ENCODE peak calls at places on chromosomes 6 and 20, in seven cellular contexts. Q is endothelial cell; M is gastrocnemius medialis; A is T-cell; H is GM18507; N is heart left ventricle; S is stimulated activated CD8-positive, alpha-beta memory T cell treated with anti-CD3 and anti-CD28 coated beads, Interleukin-4, amount 100 ng/mL, for 24 hours. C is an unnamed sample.

GRCh38 chr20:32386091-32386490 is 28.0 kb downstream of the ASXL1 start:
- DNase-seq in Q (no peak), M (no peak), A (no peak), H (no peak), N (no peak), S (no peak), C (no peak)

GRCh38 chr6:99661870-99662269 is 55.2 kb downstream of the PRDM13 start:
- DNase-seq in Q (no peak), M (no peak), A (no peak), H (no peak), N (no peak), S (no peak), C (no peak)

GRCh38 chr20:40797425-40797824 is 108.4 kb upstream of the MAFB start:
- DNase-seq in Q (peak), M (no peak), A (no peak), H (no peak), N (no peak), S (no peak), C (no peak)

GRCh38 chr6:124881898-124882579 is 80.2 kb upstream of the RNF217 start:
- DNase-seq in Q (peak), M (no peak), A (no peak), H (no peak), N (no peak), S (no peak), C (no peak)

GRCh38 chr6:78810146-78810545 is 57.2 kb upstream of the IRAK1BP1 start:
- DNase-seq in Q (peak), M (no peak), A (no peak), H (no peak), N (no peak), S (no peak), C (no peak)

GRCh38 chr6:6824381-6824780 is 235.9 kb downstream of the LY86 start:
- DNase-seq in Q (no peak), M (no peak), A (no peak), H (no peak), N (no peak), S (no peak), C (no peak)

GRCh38 chr6:141956046-141956761 is 176.5 kb upstream of the GJE1 start:
- DNase-seq in Q (no peak), M (no peak), A (no peak), H (no peak), N (no peak), S (no peak), C (no peak)

GRCh38 chr6:5334341-5334740 is 73.0 kb downstream of the FARS2 start:
- DNase-seq in Q (no peak), M (no peak), A (no peak), H (no peak), N (no peak), S (no peak), C (no peak)

GRCh38 chr20:60105404-60105803 is 147.2 kb downstream of the CDH26 start:
- DNase-seq in Q (no peak), M (no peak), A (no peak), H (no peak), N (no peak), S (no peak), C (no peak)

GRCh38 chr6:138601128-138601527 is 101.8 kb upstream of the NHSL1 start:
- DNase-seq in Q (no peak), M (no peak), A (no peak), H (no peak), N (no peak), S (no peak), C (no peak)

GRCh38 chr6:104881964-104882668 is 22.4 kb upstream of the HACE1 start:
- DNase-seq in Q (no peak), M (no peak), A (no peak), H (no peak), N (no peak), S (no peak), C (no peak)

GRCh38 chr6:135941275-135941674 is 89.8 kb downstream of the PDE7B start:
- DNase-seq in Q (no peak), M (no peak), A (no peak), H (no peak), N (no peak), S (no peak), C (no peak)

GRCh38 chr20:35742741-35743523 is 872 bp upstream of the RBM39 start:
- DNase-seq in Q (no peak), M (no peak), A (no peak), H (no peak), N (no peak), S (no peak), C (no peak)

GRCh38 chr6:10373642-10374359 is 41.1 kb downstream of the TFAP2A start:
- DNase-seq in Q (no peak), M (no peak), A (no peak), H (no peak), N (no peak), S (no peak), C (no peak)

GRCh38 chr6:4732691-4733315 is 43.4 kb upstream of the CDYL start:
- DNase-seq in Q (no peak), M (no peak), A (no peak), H (no peak), N (peak), S (no peak), C (peak)

GRCh38 chr6:121319112-121319553 is 15.1 kb downstream of the TBC1D32 start:
- DNase-seq in Q (no peak), M (no peak), A (no peak), H (no peak), N (no peak), S (no peak), C (no peak)

GRCh38 chr6:170221052-170221752 is 69.7 kb downstream of the DLL1 start:
- DNase-seq in Q (no peak), M (no peak), A (no peak), H (no peak), N (peak), S (no peak), C (no peak)

GRCh38 chr6:161462148-161462547 is 188.3 kb upstream of the AGPAT4 start:
- DNase-seq in Q (no peak), M (no peak), A (no peak), H (no peak), N (no peak), S (no peak), C (no peak)

C was measured in psoas muscle.